ENCODE peak calls at places on chromosome 20, in four cellular contexts. One of them, this sample, is unnamed.

GRCh38 chr20:56463428-56463827 is 5.0 kb upstream of the RTF2 start:
- DNase-seq in putamen: no peak
- DNase-seq in lower leg skin: no peak
- DNase-seq in IMR-90: no peak
- DNase-seq in this sample: no peak

GRCh38 chr20:8082999-8083398 is 49.1 kb upstream of the PLCB1 start:
- DNase-seq in putamen: no peak
- DNase-seq in lower leg skin: no peak
- DNase-seq in IMR-90: peak; percentile 64
- DNase-seq in this sample: no peak

GRCh38 chr20:1569417-1569861 is 11.9 kb upstream of the SIRPD start:
- DNase-seq in IMR-90: peak; percentile 9
- DNase-seq in lower leg skin: no peak
- DNase-seq in putamen: no peak
- DNase-seq in this sample: peak; percentile 0

GRCh38 chr20:63316502-63316921 is 23.5 kb downstream of the COL20A1 start:
- DNase-seq in putamen: no peak
- DNase-seq in lower leg skin: peak; percentile 78
- DNase-seq in IMR-90: no peak
- DNase-seq in this sample: no peak

GRCh38 chr20:39645130-39645529 is 683.0 kb downstream of the DHX35 start:
- DNase-seq in lower leg skin: no peak
- DNase-seq in putamen: no peak
- DNase-seq in IMR-90: no peak
- DNase-seq in this sample: no peak

GRCh38 chr20:2799688-2800589 is 488 bp downstream of the CPXM1 start:
- DNase-seq in lower leg skin: peak; percentile 81
- DNase-seq in putamen: no peak
- DNase-seq in IMR-90: peak; percentile 7
- DNase-seq in this sample: no peak

GRCh38 chr20:36885355-36885754 is 9.4 kb downstream of the TLDC2 start:
- DNase-seq in putamen: no peak
- DNase-seq in IMR-90: no peak
- DNase-seq in lower leg skin: no peak
- DNase-seq in this sample: no peak

GRCh38 chr20:34954905-34955231 is 738 bp downstream of the GSS start:
- DNase-seq in IMR-90: peak; percentile 42
- DNase-seq in putamen: no peak
- DNase-seq in lower leg skin: no peak
- DNase-seq in this sample: no peak

GRCh38 chr20:47296950-47297349 is 59.5 kb downstream of the ZMYND8 start:
- DNase-seq in putamen: peak; percentile 32
- DNase-seq in IMR-90: no peak
- DNase-seq in lower leg skin: peak; percentile 32
- DNase-seq in this sample: peak; percentile 66

GRCh38 chr20:38450412-38450975 is 15.4 kb upstream of the SNHG17 start:
- DNase-seq in lower leg skin: no peak
- DNase-seq in IMR-90: peak; percentile 49
- DNase-seq in putamen: no peak
- DNase-seq in this sample: no peak

GRCh38 chr20:61520761-61521460 is 268.9 kb downstream of the CDH4 start:
- DNase-seq in putamen: no peak
- DNase-seq in lower leg skin: no peak
- DNase-seq in IMR-90: peak; percentile 89
- DNase-seq in this sample: no peak

GRCh38 chr20:52830598-52830997 is 141.6 kb upstream of the TSHZ2 start:
- DNase-seq in putamen: no peak
- DNase-seq in IMR-90: no peak
- DNase-seq in lower leg skin: no peak
- DNase-seq in this sample: no peak

GRCh38 chr20:41406307-41406706 is 39.7 kb upstream of the EMILIN3 start:
- DNase-seq in putamen: no peak
- DNase-seq in lower leg skin: no peak
- DNase-seq in IMR-90: no peak
- DNase-seq in this sample: no peak

GRCh38 chr20:329325-329695 is 4.0 kb downstream of the SOX12 start:
- DNase-seq in lower leg skin: no peak
- DNase-seq in IMR-90: no peak
- DNase-seq in putamen: no peak
- DNase-seq in this sample: no peak